ENCODE peak calls at places on chromosomes 16 and 17, in seven cellular contexts. S, M, G, V, L, W and B are unnamed samples.

GRCh38 chr16:79658301-79659001 is 57.9 kb upstream of the MAF start:
- DNase-seq in M (peak), L (no peak), G (no peak), S (no peak), W (no peak), V (no peak), B (no peak)

GRCh38 chr17:80260791-80261158 is at the start of gene RNF213:
- DNase-seq in G (no peak), L (peak), M (peak), S (peak), W (peak), V (peak), B (peak)

GRCh38 chr16:84725481-84726078 is 25.8 kb downstream of the USP10 start:
- DNase-seq in V (no peak), L (no peak), W (no peak), M (no peak), S (no peak), G (no peak), B (no peak)

GRCh38 chr16:53282975-53283946 is 151.0 kb upstream of the RBL2 start:
- DNase-seq in L (no peak), M (peak), V (no peak), W (peak), G (no peak), S (no peak), B (no peak)

GRCh38 chr16:64416232-64417010 is 705.4 kb downstream of the CDH11 start:
- DNase-seq in L (no peak), G (no peak), W (no peak), V (no peak), S (no peak), M (no peak), B (no peak)

GRCh38 chr17:82004485-82005455 is 17.9 kb downstream of the CENPX start:
- DNase-seq in V (no peak), G (no peak), W (no peak), L (no peak), S (no peak), M (no peak), B (no peak)

GRCh38 chr17:43753488-43754129 is 5.0 kb downstream of the SOST start:
- DNase-seq in V (no peak), L (no peak), M (no peak), W (peak), S (no peak), G (no peak), B (no peak)

GRCh38 chr17:34254146-34254545 is 939 bp upstream of the CCL2 start:
- DNase-seq in G (no peak), S (no peak), W (no peak), V (no peak), M (no peak), L (no peak), B (no peak)

GRCh38 chr17:28684963-28685362 is 23.0 kb downstream of the SUPT6H start:
- DNase-seq in M (peak), G (peak), W (no peak), V (no peak), L (no peak), S (no peak), B (no peak)

GRCh38 chr17:3905017-3905486 is 11.2 kb downstream of the P2RX1 start:
- DNase-seq in V (no peak), G (no peak), M (no peak), L (no peak), W (no peak), S (no peak), B (peak)

GRCh38 chr17:59845595-59846390 is 47.0 kb downstream of the TUBD1 start:
- DNase-seq in V (no peak), W (no peak), L (no peak), M (peak), S (no peak), G (peak), B (no peak)

GRCh38 chr17:81371910-81372760 is 23.1 kb upstream of the BAHCC1 start:
- DNase-seq in L (no peak), M (peak), W (no peak), V (peak), G (no peak), S (no peak), B (no peak)

GRCh38 chr16:11392041-11392581 is 46.9 kb downstream of the RMI2 start:
- DNase-seq in G (no peak), L (no peak), V (no peak), S (no peak), W (peak), M (peak), B (no peak)

GRCh38 chr16:88978608-88979346 is 1.8 kb upstream of the CBFA2T3 start:
- DNase-seq in V (no peak), W (peak), M (no peak), S (no peak), L (peak), G (no peak), B (peak)

GRCh38 chr16:66619036-66619435 is 14.5 kb downstream of the CMTM3 start:
- DNase-seq in G (no peak), W (no peak), V (no peak), S (no peak), M (no peak), L (no peak), B (no peak)

GRCh38 chr17:17837966-17838962 is 1.5 kb upstream of the SREBF1 start:
- DNase-seq in V (peak), M (peak), L (no peak), G (peak), W (no peak), S (no peak), B (no peak)

GRCh38 chr17:10316986-10317834 is 55.6 kb downstream of the MYH13 start:
- DNase-seq in M (peak), G (peak), W (peak), V (peak), L (peak), S (peak), B (no peak)

GRCh38 chr16:69329369-69330285 is 761 bp downstream of the PDF start:
- DNase-seq in M (peak), G (no peak), L (peak), S (peak), V (no peak), W (peak), B (no peak)

GRCh38 chr17:1047886-1048470 is 51.0 kb downstream of the TIMM22 start:
- DNase-seq in S (no peak), V (no peak), W (no peak), L (no peak), M (no peak), G (no peak), B (no peak)

GRCh38 chr16:23407436-23408125 is 45.4 kb downstream of the COG7 start:
- DNase-seq in G (no peak), S (no peak), V (no peak), W (no peak), L (no peak), M (no peak), B (no peak)

GRCh38 chr17:44030482-44030881 is 15.7 kb upstream of the TMEM101 start:
- DNase-seq in S (no peak), M (no peak), L (no peak), V (no peak), G (no peak), W (no peak), B (no peak)

GRCh38 chr17:76051071-76051467 is 21.2 kb downstream of the SRP68 start:
- DNase-seq in L (no peak), W (no peak), G (no peak), V (no peak), S (no peak), M (no peak), B (no peak)

GRCh38 chr16:31880322-31880979 is 6.8 kb downstream of the ZNF267 start:
- DNase-seq in V (no peak), G (no peak), L (no peak), W (no peak), S (no peak), M (peak), B (no peak)

GRCh38 chr16:66247516-66248089 is 118.9 kb upstream of the CDH5 start:
- DNase-seq in V (peak), M (peak), L (no peak), W (no peak), S (no peak), G (peak), B (no peak)

GRCh38 chr16:53502331-53503269 is at the start of gene AKTIP:
- DNase-seq in L (no peak), V (peak), M (peak), W (peak), G (no peak), S (peak), B (no peak)

GRCh38 chr16:69836252-69836651 is 74.1 kb downstream of the WWP2 start:
- DNase-seq in V (no peak), S (no peak), L (no peak), G (no peak), M (no peak), W (no peak), B (no peak)

GRCh38 chr17:67452681-67453554 is 75.8 kb downstream of the PITPNC1 start:
- DNase-seq in M (no peak), W (no peak), V (no peak), G (no peak), L (no peak), S (no peak), B (no peak)

GRCh38 chr17:81458628-81459027 is 54.0 kb downstream of the ACTG1 start:
- DNase-seq in M (no peak), L (no peak), V (no peak), W (no peak), G (no peak), S (no peak), B (no peak)

DNA sequence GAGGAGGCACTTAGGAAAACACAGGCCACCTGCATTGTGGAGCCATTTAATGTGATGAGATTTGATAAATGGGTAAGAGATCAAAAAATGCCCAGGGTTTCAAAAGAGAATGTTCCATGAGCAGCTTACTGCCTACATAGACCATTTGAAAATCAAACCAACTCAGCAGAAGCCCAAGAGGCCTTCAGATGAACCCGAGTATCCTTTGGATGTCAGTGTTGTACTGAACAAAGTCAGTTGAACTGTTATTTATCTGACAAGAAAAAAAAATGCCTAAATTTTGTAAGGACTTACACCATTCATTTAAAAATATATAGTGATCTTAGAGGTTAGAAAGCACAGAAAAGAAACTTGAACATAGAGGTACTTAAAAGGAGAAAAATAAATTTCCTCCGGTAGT is 381.7 kb downstream of the ZFHX3 start:
- DNase-seq in S (no peak), L (no peak), M (no peak), V (no peak), W (no peak), G (no peak), B (no peak)
- TF ChIP-seq CTCF in S (no peak), L (no peak), M (no peak), V (no peak), W (no peak), G (no peak), B (no peak)

GRCh38 chr16:50289950-50290764 is 23.8 kb downstream of the ADCY7 start:
- DNase-seq in L (no peak), V (no peak), S (no peak), G (no peak), M (no peak), W (no peak), B (no peak)
- TF ChIP-seq CTCF in L (no peak), V (no peak), S (no peak), G (no peak), M (no peak), W (no peak), B (no peak)

GRCh38 chr17:54968259-54968953 is at the start of the genes COX11 and STXBP4:
- DNase-seq in L (peak), G (peak), S (peak), V (peak), M (peak), W (peak), B (peak)
- TF ChIP-seq CTCF in L (peak), G (no peak), S (no peak), V (peak), M (peak), W (peak), B (peak)

DNA sequence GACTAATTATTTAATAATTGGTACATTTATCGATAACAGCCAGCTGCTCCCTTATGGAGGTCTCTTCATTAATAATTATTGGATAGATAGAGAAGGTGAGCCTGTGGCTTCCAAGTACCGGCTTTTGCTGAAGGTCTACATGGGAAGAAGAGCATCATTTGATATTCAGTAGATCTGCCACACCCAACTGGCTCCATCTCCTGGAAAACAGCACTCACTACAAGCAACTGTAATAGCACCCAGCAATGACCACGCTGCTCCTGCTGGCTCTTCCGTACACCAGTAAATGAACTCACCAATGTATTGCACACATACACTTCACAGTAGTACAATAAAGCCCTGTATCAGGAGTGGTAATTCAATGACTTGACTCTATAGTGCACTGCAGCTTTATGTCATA is 19.5 kb downstream of the MARVELD3 start:
- DNase-seq in W (peak), V (no peak), M (peak), S (no peak), L (no peak), G (no peak), B (no peak)
- TF ChIP-seq CTCF in W (no peak), V (peak), M (peak), S (peak), L (peak), G (peak), B (peak)

GRCh38 chr16:87380403-87380802 is 3.2 kb downstream of the FBXO31 start:
- DNase-seq in V (peak), L (no peak), W (no peak), M (no peak), S (no peak), G (no peak), B (no peak)

GRCh38 chr16:87382023-87382785 is 1.4 kb downstream of the FBXO31 start:
- DNase-seq in S (no peak), W (no peak), L (no peak), M (peak), V (no peak), G (no peak), B (no peak)

GRCh38 chr16:87384162-87384999 is 805 bp upstream of the FBXO31 start:
- DNase-seq in G (no peak), V (peak), W (peak), S (no peak), M (peak), L (no peak), B (no peak)

GRCh38 chr16:87380875-87381274 is 2.7 kb downstream of the FBXO31 start:
- DNase-seq in M (no peak), V (no peak), L (no peak), W (peak), S (no peak), G (no peak), B (no peak)

GRCh38 chr16:87383522-87384161 is at the start of gene FBXO31:
- DNase-seq in V (peak), W (peak), G (peak), L (peak), S (peak), M (peak), B (peak)
- TF ChIP-seq CTCF in V (no peak), W (no peak), G (no peak), L (no peak), S (no peak), M (no peak), B (no peak)

GRCh38 chr17:40499551-40500189 is 1.8 kb downstream of the TNS4 start:
- DNase-seq in G (peak), V (peak), W (no peak), M (peak), L (no peak), S (no peak), B (no peak)
- TF ChIP-seq CTCF in G (no peak), V (no peak), W (no peak), M (no peak), L (no peak), S (no peak), B (no peak)

DNA sequence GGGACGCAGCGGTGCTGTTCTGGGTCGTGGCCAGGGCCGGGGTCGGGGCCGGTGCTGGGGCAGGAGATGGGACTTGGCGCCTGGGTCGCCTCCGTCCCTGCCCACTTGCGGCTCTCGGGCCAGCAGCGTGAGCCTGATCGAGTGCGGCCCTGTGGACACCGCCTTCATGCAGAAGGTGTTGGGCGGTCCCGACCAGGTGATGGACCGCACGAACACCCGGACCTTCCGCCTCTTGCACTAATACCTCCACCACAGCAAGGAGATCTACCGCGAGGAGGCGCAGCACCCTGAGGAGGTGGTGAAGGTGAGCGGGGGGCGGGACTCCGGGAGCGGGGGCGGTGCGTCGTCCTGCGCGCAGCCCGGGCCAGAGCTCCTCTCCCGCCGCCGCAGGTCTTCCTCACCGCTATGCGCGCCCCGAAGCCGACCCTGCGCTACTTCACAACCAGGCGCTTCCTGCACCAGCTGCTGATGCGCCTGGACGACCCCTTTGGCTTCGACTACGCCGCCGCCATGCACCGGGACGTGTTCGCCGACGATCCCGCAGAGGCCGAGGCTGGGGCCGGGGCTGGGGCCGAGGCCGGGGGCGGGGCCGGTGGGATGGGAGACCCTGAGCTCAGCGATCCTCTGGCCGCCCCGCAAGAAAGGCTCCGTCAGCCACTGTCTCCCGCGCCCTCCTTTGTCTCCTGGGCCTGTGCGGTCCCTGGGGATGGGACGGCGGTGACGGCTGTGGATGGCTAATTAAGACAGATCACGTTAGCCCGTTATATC is 4.5 kb upstream of the HSD17B1 start:
- DNase-seq in W (peak), V (peak), L (peak), G (no peak), S (peak), M (peak), B (peak)
- TF ChIP-seq CTCF in W (peak), V (peak), L (peak), G (no peak), S (peak), M (peak), B (peak)

DNA sequence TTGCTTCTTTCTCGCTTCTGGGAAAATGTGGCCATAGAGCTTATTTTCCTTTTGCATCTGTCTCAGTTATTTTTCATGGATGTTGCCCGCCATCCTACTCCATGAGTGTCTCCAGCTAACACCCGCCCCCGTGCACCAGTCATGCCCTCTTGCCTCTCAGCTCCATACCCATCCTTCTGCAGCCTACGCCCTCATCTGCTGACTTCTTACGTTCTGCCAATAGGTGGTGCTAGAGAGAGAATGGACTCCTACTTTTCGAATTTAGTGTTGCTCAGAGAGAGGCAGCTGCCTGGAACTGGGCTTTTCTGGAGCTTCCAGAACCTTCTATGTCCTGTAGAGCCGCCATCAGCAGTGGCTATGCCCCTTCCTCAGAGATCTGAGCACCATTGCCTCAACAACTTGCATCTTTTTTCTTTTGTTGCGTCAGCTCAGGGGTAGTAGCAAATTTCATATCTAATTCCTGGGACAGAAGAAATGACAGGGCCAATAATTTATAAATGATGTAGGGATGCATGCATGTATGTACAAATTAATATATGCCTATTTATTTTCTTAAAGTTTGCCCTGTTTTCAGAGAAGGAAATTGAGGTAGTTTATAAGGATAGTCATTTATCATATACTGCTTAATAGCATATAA is 119.7 kb upstream of the MYOCD start:
- DNase-seq in G (peak), L (peak), V (no peak), S (no peak), W (peak), M (peak), B (peak)
- TF ChIP-seq CTCF in G (peak), L (peak), V (peak), S (no peak), W (peak), M (peak), B (peak)

GRCh38 chr16:13848795-13849194 is 71.2 kb upstream of the ERCC4 start:
- DNase-seq in M (no peak), G (no peak), V (no peak), W (no peak), S (no peak), L (no peak), B (no peak)

GRCh38 chr16:13839577-13839976 is 80.4 kb upstream of the ERCC4 start:
- DNase-seq in W (no peak), G (no peak), V (no peak), M (no peak), S (no peak), L (no peak), B (no peak)

GRCh38 chr16:13845232-13845631 is 74.7 kb upstream of the ERCC4 start:
- DNase-seq in G (no peak), V (no peak), S (no peak), M (no peak), W (no peak), L (no peak), B (no peak)
- TF ChIP-seq CTCF in G (no peak), V (no peak), S (no peak), M (no peak), W (no peak), L (no peak), B (no peak)

DNA sequence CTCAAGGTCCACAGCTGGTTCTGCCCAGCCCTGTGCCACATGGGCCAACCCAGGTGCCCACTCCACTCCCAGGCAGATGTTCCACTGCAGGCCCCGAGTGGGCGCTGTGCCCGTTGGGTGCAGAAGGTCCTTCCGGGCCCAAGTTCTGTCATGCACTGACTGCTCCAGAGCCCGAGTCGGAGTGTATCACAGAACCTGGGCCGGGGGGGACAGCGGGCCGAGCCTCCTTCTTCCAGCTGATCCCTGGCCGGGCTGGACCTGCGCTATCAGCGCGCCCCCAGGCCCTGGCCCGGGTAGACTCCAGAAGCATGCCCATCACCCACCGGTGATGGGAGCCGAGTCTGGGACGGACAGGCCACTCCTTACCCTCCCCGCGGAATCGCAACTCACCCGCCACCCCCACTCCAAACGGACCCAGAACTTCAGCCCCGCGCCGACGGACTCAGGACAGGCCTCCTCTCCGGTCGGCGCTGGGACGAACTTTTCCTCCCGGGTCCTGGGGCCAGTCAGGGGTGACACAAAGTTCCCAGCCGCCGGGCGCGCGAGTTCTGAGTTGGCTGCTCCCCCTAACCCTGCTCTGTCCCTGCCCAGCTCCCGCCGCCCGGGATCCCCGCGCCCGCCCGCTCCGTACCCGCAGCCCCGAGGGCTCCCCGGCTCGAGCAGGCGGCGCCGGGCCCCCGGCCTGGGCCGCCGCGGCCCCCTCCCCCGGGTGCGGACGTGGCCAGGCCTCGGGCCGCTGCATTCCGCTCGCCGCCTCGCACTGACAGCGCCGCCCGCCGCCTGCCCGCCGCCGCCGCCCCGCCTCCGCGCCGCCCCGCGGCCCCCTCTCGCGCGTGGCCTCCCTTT is at the start of gene COPZ2:
- DNase-seq in V (peak), S (peak), W (peak), M (peak), G (peak), L (peak), B (peak)
- TF ChIP-seq CTCF in V (peak), S (peak), W (peak), M (peak), G (peak), L (peak), B (peak)